ENCODE peak calls at places on chromosome 3, in five cellular contexts. D is lower lobe of right lung, T is K562, W is IMR-90, K is AG09309. P is an unnamed sample.

GRCh38 chr3:110174908-110175307 is 837.6 kb upstream of the DPPA4 start:
- DNase-seq in D (no peak), T (no peak), W (peak), K (no peak), P (no peak)

GRCh38 chr3:74121761-74122160 is 492.7 kb downstream of the CNTN3 start:
- DNase-seq in D (no peak), T (no peak), W (peak), K (no peak), P (no peak)

GRCh38 chr3:44240061-44240460 is 1.6 kb upstream of the TOPAZ1 start:
- DNase-seq in D (no peak), T (no peak), W (no peak), K (no peak), P (no peak)

GRCh38 chr3:58052373-58053273 is 44.4 kb downstream of the FLNB start:
- DNase-seq in D (no peak), T (peak), W (peak), K (peak), P (peak)

GRCh38 chr3:161171113-161171512 is 50.0 kb upstream of the NMD3 start:
- DNase-seq in D (no peak), T (no peak), W (peak), K (peak), P (no peak)

GRCh38 chr3:28745436-28745835 is 396.8 kb upstream of the AZI2 start:
- DNase-seq in D (no peak), T (no peak), W (no peak), K (no peak), P (no peak)

GRCh38 chr3:88235102-88235501 is 85.3 kb downstream of the C3orf38 start:
- DNase-seq in D (no peak), T (no peak), W (no peak), K (no peak), P (no peak)

GRCh38 chr3:102979202-102979601 is 544.4 kb downstream of the ZPLD1 start:
- DNase-seq in D (no peak), T (no peak), W (no peak), K (no peak), P (no peak)

GRCh38 chr3:139935866-139936817 is 1.2 kb downstream of the CLSTN2 start:
- DNase-seq in D (peak), T (no peak), W (no peak), K (no peak), P (no peak)

GRCh38 chr3:197135212-197135611 is 105.6 kb upstream of the MELTF start:
- DNase-seq in D (no peak), T (no peak), W (no peak), K (no peak), P (no peak)

GRCh38 chr3:173199568-173199967 is 58.5 kb upstream of the SPATA16 start:
- DNase-seq in D (no peak), T (no peak), W (no peak), K (no peak), P (no peak)

GRCh38 chr3:38627956-38628355 is 21.5 kb downstream of the SCN5A start:
- DNase-seq in D (no peak), T (peak), W (no peak), K (no peak), P (no peak)

GRCh38 chr3:158711886-158712285 is 20.4 kb downstream of the RARRES1 start:
- DNase-seq in D (no peak), T (no peak), W (peak), K (no peak), P (peak)

GRCh38 chr3:32500880-32501784 is 1.5 kb downstream of the CMTM6 start:
- DNase-seq in D (peak), T (peak), W (no peak), K (no peak), P (no peak)

GRCh38 chr3:64134882-64135281 is 90.4 kb downstream of the PRICKLE2 start:
- DNase-seq in D (no peak), T (no peak), W (no peak), K (no peak), P (no peak)

DNA sequence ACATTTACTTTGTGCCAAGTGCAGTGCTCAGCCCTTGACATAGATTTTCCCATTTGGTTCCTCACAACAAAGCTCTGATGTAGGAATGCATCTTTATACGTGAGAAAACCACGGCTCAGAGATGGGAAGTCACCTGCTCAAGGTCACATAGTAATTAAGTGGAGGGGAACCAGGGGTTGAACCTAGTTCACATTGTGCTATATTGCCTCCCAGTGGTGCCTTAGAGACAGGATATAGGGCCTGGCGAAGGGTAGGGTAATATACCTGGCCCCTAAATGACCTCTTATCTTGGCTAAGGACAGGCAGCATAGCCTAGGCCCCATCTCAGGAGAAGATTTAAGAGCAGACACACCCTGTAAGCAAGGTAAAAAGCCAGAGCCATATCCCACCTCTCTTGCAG is 71.5 kb downstream of the FOXP1 start:
- DNase-seq in D (no peak), T (peak), W (no peak), K (no peak), P (no peak)
- TF ChIP-seq CTCF in D (peak), T (peak), W (no peak), K (no peak), P (no peak)

DNA sequence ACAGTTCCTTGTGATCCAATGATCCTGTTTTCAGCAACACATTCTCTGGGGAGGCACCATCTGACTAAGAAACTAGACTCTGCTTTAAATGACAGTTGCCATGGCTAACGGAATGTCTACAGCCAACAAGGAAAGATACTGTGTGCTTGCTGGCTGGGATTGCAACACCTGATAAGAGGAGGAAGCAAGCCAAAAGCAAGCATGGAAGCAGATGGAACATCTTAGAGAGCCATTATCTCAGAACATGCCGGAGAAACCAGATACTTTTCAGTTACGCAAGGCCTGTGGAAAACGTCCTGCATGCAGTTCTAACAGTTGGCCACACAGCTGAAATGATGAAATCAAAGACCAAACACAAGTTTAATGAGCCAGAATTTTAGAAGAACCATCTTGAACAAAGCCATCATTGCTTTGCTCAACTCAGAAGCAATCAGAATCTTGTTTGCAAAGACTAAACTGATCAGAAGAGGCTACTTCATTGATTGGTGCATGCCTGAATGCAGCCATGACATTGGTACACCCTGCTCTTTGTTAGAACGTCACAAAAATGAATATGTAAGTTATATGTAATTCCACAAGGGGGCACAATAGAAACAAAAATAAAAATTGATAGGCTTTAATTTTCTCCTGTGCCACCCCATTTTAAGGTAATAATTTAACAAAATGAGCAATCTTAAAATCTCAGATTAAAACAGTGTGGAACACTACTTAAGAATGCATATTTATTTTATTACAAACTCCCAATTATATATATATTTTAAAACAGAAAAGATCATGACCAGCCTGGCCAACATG is 50.8 kb downstream of the GXYLT2 start:
- DNase-seq in D (no peak), T (peak), W (peak), K (peak), P (peak)
- H3K4me3 ChIP-seq in D (no peak), T (no peak), W (no peak), K (no peak), P (no peak)

GRCh38 chr3:128011140-128011539 is 41.1 kb upstream of the SEC61A1 start:
- DNase-seq in D (peak), T (peak), W (peak), K (no peak), P (no peak)
- TF ChIP-seq CTCF in D (peak), T (peak), W (peak), K (peak), P (peak)

DNA sequence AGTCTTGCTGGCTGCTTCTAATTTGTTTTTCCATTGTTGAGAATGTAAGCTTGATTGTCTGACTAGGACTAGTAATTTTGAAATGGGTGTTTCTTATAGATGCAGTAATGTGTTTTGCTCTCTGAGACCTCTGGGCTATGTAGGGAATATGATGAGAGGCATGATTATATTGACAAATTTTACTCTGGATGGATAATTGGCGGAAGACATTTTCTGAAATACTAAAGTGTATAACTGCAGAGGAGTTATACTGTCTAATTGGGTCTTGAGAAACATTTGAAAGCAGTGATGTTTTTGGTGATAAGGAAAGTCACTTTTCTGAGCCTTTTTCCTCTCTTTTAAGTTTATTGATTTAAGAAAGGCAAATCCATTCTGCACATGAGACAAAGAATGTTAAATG is 1.8 kb downstream of the ATP2C1 start:
- DNase-seq in D (no peak), T (no peak), W (no peak), K (no peak), P (no peak)
- H3K4me3 ChIP-seq in D (peak), T (peak), W (peak), K (peak), P (peak)

DNA sequence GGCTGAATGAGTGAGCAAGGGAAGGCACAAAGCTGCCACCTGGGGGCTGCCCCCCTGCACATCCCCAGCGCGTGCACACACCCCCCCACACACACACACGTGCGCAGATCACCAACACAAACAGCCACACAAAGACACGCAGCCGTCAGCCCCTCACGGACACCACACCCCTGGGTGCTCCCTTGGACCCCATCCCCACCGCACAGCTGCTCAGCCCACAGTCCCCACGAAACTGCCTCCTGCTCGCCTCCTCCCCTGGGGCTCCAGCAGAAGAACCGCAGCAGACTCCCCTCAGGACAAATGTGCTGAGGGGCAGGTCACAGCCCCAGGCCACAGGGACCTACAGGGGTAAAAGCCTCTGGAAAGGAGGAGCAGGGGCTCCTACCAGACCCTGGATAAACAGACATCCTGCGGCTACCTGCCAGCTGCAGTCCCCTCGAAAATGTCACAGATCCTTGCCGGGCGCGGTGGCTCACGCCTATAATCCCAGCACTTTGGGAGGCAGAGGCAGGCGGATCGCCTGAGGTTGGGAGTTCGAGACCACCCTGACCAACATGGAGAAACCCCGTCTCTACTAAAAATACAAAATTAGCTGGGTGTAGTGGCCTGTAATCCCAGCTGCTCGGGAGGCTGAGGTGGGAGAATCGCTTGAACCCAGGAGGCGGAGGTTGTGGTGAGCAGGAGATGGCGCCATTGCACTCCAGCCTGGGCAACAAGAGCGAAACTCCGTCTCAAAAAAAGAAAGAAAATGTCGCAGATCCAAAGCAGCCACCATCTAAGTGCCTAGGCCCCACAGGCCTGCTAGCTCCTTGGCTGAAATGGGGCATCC is 6.5 kb downstream of the TWF2 start:
- DNase-seq in D (peak), T (no peak), W (no peak), K (no peak), P (no peak)
- TF ChIP-seq CTCF in D (no peak), T (peak), W (no peak), K (no peak), P (peak)

DNA sequence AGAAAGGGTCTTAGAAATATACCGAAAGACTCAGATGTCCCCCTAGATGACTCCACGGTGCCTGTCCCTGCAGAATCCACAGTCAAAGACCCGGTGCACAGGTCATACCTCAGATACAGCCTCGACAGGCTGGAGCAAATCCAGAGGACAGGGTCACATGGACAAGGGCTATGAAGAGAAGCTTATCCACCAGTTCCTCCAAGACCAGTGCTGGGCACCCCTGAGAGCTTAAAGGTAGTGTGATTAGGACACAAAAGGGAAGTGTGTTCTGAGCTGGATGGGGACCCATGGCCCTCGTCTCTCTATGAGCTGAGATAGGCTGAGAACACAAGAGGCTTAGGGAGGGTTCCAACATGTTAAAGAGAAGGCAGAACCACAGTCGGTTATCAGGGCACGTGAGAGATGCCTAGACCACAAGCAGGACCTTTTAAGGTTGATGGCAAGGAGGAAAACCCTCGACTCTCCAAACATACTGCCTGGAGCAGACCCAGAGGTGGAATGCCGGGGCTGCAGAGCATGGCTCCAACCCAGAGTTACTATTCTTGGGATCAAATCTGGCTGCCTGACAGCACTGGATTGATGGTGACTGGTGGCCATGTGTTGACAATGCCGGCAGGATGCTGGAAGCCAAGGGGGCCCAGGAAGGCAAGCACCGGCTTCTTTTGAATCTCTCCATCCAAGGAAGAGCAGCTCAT is 46.9 kb downstream of the ADCY5 start:
- DNase-seq in D (no peak), T (no peak), W (no peak), K (no peak), P (no peak)
- H3K4me3 ChIP-seq in D (no peak), T (no peak), W (no peak), K (no peak), P (no peak)

DNA sequence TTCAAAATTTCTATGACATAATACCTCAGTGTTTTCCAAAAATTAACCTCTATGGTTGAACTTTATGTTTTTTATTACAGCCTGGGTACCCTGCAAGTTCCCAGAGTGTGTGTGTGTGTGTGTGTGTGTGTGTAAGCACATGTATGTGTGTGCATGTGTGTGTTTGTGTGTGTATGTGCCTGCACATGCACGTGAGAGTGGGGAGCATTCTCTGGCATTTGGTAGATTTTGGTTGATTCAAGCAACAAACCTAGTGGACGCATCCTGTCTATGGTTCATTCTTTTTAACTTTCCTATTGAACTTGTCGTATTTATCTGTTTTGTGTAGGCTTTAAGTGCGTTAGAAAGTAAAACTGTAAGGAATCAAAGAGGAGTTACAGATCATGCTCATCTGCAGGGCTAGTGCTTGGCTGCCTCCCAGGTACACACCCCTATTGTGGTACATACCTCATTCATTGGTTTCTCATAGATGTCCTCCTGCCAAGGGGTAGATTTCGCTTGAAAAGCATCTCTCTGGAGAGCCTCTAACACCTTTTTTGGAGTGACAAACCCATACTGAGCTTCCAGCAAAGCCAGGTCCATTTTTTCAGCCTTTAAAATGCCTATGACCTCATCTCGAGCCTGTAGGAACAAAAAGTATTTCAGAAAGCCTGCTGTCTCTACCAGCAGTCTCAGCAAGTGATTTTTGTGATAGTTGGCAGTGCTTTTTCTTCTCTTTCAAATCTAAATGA is 111.9 kb downstream of the CMSS1 start:
- DNase-seq in D (no peak), T (no peak), W (peak), K (no peak), P (no peak)
- TF ChIP-seq CTCF in D (no peak), T (no peak), W (no peak), K (no peak), P (no peak)

GRCh38 chr3:194204793-194205065 is 68.8 kb downstream of the HES1 start:
- DNase-seq in D (no peak), T (no peak), W (no peak), K (no peak), P (no peak)

GRCh38 chr3:194205675-194206133 is 69.8 kb downstream of the HES1 start:
- DNase-seq in D (peak), T (no peak), W (no peak), K (no peak), P (no peak)

GRCh38 chr3:194204036-194204792 is 68.3 kb downstream of the HES1 start:
- DNase-seq in D (peak), T (no peak), W (no peak), K (no peak), P (no peak)

GRCh38 chr3:194201953-194202666 is 66.2 kb downstream of the HES1 start:
- DNase-seq in D (no peak), T (no peak), W (no peak), K (no peak), P (no peak)

DNA sequence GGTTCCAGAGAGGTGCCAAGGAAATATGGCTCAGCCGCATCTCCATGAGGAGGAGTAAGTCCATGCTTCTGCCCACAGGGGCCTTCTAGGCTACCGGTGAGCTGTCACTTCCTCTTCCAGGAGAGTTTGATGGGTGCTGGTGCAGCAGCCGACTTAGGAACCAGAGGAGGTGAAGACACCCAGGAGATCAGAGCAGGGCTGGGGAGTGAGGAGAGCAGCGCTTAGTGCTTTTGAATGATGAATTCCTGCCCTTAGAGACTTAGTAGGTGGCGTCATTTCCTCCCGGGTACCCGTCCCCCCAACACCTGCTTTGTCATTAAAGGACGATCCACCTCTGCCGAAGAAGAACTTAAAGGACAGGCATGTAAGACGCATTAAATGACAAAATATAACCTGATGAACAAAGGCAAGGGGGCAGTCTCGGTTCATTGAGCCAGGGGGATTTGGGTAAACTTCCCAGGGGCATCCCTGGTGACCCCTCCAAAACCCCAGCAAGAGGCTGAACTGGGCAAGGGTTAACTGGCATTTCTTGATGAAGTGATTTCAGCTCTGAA is 67.6 kb downstream of the HES1 start:
- DNase-seq in D (no peak), T (no peak), W (no peak), K (no peak), P (no peak)
- H3K4me3 ChIP-seq in D (peak), T (no peak), W (no peak), K (no peak), P (peak)